ENCODE peak calls at places on chromosomes 1 and 21, in nine cellular contexts. O, F, D, P, Q, N, V, K and E are unnamed samples.
A peak's percentile ranks its signal among the peaks of the same experiment; 100 is the strongest.

GRCh38 chr1:68163220-68163619 is 69.1 kb downstream of the WLS start:
- DNase-seq in V (no peak), D (no peak), Q (no peak), P (no peak), O (no peak), F (no peak), N (no peak), K (no peak), E (no peak)

GRCh38 chr1:191453487-191453886 is 704.8 kb upstream of the RGS18 start:
- DNase-seq in D (no peak), O (peak; percentile 4), Q (no peak), P (no peak), V (no peak), N (no peak), K (peak; percentile 25), F (no peak), E (no peak)

GRCh38 chr1:63729227-63729620 is 44.6 kb upstream of the ROR1 start:
- DNase-seq in N (no peak), O (no peak), K (no peak), F (no peak), Q (no peak), D (no peak), V (no peak), P (no peak), E (no peak)

GRCh38 chr1:11170102-11170501 is 19.1 kb upstream of the ANGPTL7 start:
- DNase-seq in K (no peak), O (no peak), V (no peak), F (no peak), N (no peak), Q (no peak), D (no peak), P (no peak), E (peak; percentile 16)

GRCh38 chr1:42822833-42823392 is 5.7 kb upstream of the SVBP start:
- DNase-seq in K (no peak), F (no peak), Q (no peak), P (no peak), O (no peak), V (peak; percentile 39), D (no peak), N (peak; percentile 13), E (no peak)

GRCh38 chr1:239348635-239349353 is 37.6 kb upstream of the CHRM3 start:
- DNase-seq in P (no peak), O (no peak), Q (no peak), V (no peak), D (no peak), K (no peak), N (no peak), F (no peak), E (no peak)

GRCh38 chr1:24283326-24284155 is 35.6 kb upstream of the GRHL3 start:
- DNase-seq in K (no peak), D (no peak), O (no peak), F (peak; percentile 92), Q (no peak), P (no peak), V (peak; percentile 86), N (peak; percentile 73), E (no peak)

GRCh38 chr1:152029144-152029936 is 7.5 kb downstream of the S100A11 start:
- DNase-seq in N (no peak), P (no peak), D (no peak), V (peak; percentile 43), Q (no peak), K (no peak), F (peak; percentile 77), O (no peak), E (no peak)

GRCh38 chr1:224623743-224624333 is 7.7 kb downstream of the CNIH3 start:
- DNase-seq in P (peak; percentile 99), N (no peak), K (no peak), V (peak; percentile 97), Q (peak; percentile 21), D (no peak), F (peak; percentile 85), O (peak; percentile 37), E (no peak)

GRCh38 chr1:105558023-105558422 is 1498.5 kb upstream of the PRMT6 start:
- DNase-seq in Q (no peak), V (no peak), O (no peak), D (no peak), N (no peak), F (no peak), P (no peak), K (no peak), E (no peak)

GRCh38 chr1:111720977-111721670 is 18.1 kb downstream of the INKA2 start:
- DNase-seq in O (no peak), K (no peak), P (no peak), D (no peak), Q (no peak), N (peak; percentile 38), V (no peak), F (peak; percentile 16), E (no peak)

GRCh38 chr1:235199441-235199840 is 38.4 kb upstream of the RBM34 start:
- DNase-seq in N (no peak), V (peak; percentile 33), Q (no peak), O (no peak), D (no peak), P (no peak), K (no peak), F (peak; percentile 13), E (no peak)

GRCh38 chr1:28172690-28173150 is 3.8 kb downstream of the PTAFR start:
- DNase-seq in Q (no peak), F (no peak), K (no peak), N (no peak), V (no peak), P (peak; percentile 86), O (peak; percentile 93), D (no peak), E (no peak)

GRCh38 chr1:26285366-26286063 is 5.6 kb downstream of the SH3BGRL3 start:
- DNase-seq in V (no peak), Q (no peak), F (no peak), D (no peak), N (no peak), O (peak; percentile 78), P (no peak), K (no peak), E (no peak)

GRCh38 chr21:41809891-41810596 is 43.2 kb upstream of the RIPK4 start:
- DNase-seq in O (no peak), V (no peak), K (no peak), N (no peak), F (no peak), P (no peak), Q (no peak), D (no peak), E (no peak)

GRCh38 chr1:190847166-190847565 is 369.5 kb upstream of the BRINP3 start:
- DNase-seq in O (no peak), F (no peak), P (no peak), K (no peak), N (no peak), Q (no peak), D (no peak), V (no peak), E (no peak)